ENCODE peak calls at places on chromosomes 3 and 15, in nine cellular contexts. T is tibial nerve, W is astrocyte, Y is psoas muscle, O is colonic mucosa, D is heart left ventricle, M is thoracic aorta, P is body of pancreas, S is vagina. F is an unnamed sample. For H3K4me1, the result is how much of the 10 kb centered on the place peaks cover.

GRCh38 chr3:129702934-129703712 is 96.6 kb upstream of the PLXND1 start:
- DNase-seq in O (no peak), P (no peak), Y (no peak), T (no peak), M (no peak), S (no peak), W (peak), D (no peak), F (no peak)

GRCh38 chr3:134029256-134029733 is 430 bp downstream of the SLCO2A1 start:
- DNase-seq in Y (no peak), P (no peak), O (peak), T (no peak), W (peak), D (no peak), M (no peak), S (no peak), F (peak)

GRCh38 chr3:155917781-155918180 is 47.3 kb downstream of the GMPS start:
- DNase-seq in O (no peak), T (no peak), M (no peak), Y (no peak), P (no peak), S (no peak), D (no peak), W (no peak), F (no peak)

GRCh38 chr3:85007195-85008094 is 48.7 kb downstream of the CADM2 start:
- DNase-seq in Y (no peak), M (no peak), W (no peak), T (no peak), S (no peak), O (no peak), D (no peak), P (peak), F (no peak)

GRCh38 chr3:9169951-9170850 is 79.2 kb downstream of the SRGAP3 start:
- DNase-seq in S (no peak), D (no peak), W (no peak), Y (no peak), O (no peak), M (no peak), T (no peak), P (no peak), F (no peak)

GRCh38 chr3:177551431-177551836 is 354.2 kb upstream of the TBL1XR1 start:
- DNase-seq in O (no peak), M (no peak), W (no peak), P (no peak), T (no peak), S (no peak), D (no peak), Y (no peak), F (no peak)

GRCh38 chr3:101842245-101842934 is 6.9 kb upstream of the NFKBIZ start:
- DNase-seq in M (no peak), W (peak), P (no peak), O (no peak), D (no peak), Y (no peak), T (no peak), S (no peak), F (no peak)

GRCh38 chr3:46922871-46923558 is 45.5 kb downstream of the PTH1R start:
- DNase-seq in W (no peak), P (peak), Y (no peak), M (no peak), T (no peak), S (no peak), D (no peak), O (no peak), F (no peak)

GRCh38 chr3:133408961-133409360 is 9.1 kb downstream of the BFSP2 start:
- DNase-seq in O (no peak), M (no peak), D (no peak), Y (no peak), W (peak), T (no peak), P (no peak), S (no peak), F (no peak)

GRCh38 chr3:150546226-150547044 is at the start of the genes EIF2A and SERP1:
- DNase-seq in Y (peak), M (peak), S (peak), O (peak), D (peak), P (peak), W (peak), T (peak), F (peak)

GRCh38 chr15:41746802-41747201 is 27.5 kb upstream of the MAPKBP1 start:
- DNase-seq in S (no peak), T (no peak), M (no peak), P (no peak), W (peak), O (no peak), Y (no peak), D (no peak), F (no peak)

GRCh38 chr3:150168694-150169093 is 198.0 kb upstream of the PFN2 start:
- DNase-seq in D (peak), M (no peak), P (peak), Y (peak), O (no peak), S (no peak), W (peak), T (peak), F (no peak)

GRCh38 chr3:37198996-37199395 is 24.6 kb upstream of the LRRFIP2 start:
- DNase-seq in D (no peak), P (no peak), Y (no peak), W (peak), S (no peak), T (no peak), O (no peak), M (no peak), F (no peak)

GRCh38 chr3:147977001-147977400 is 567.8 kb downstream of the ZIC1 start:
- DNase-seq in O (no peak), M (no peak), T (no peak), D (no peak), W (peak), P (no peak), S (no peak), Y (no peak), F (no peak)

GRCh38 chr15:70236306-70237103 is 138.8 kb upstream of the TLE3 start:
- DNase-seq in D (no peak), M (no peak), T (no peak), Y (no peak), O (no peak), S (no peak), W (peak), P (no peak), F (no peak)

GRCh38 chr15:98881526-98882517 is 125.8 kb downstream of the PGPEP1L start:
- DNase-seq in D (no peak), S (no peak), P (no peak), M (no peak), T (no peak), W (peak), Y (no peak), O (no peak), F (peak)

GRCh38 chr3:190120161-190121060 is at the start of gene P3H2:
- DNase-seq in D (peak), Y (peak), O (peak), T (peak), S (no peak), M (peak), P (peak), W (peak), F (peak)

GRCh38 chr15:100892013-100892355 is 12.4 kb downstream of the ALDH1A3 start:
- DNase-seq in P (no peak), O (no peak), D (no peak), W (no peak), Y (no peak), S (no peak), M (no peak), T (no peak), F (no peak)

GRCh38 chr3:172140499-172141391 is 101.4 kb downstream of the FNDC3B start:
- DNase-seq in D (no peak), P (peak), O (peak), Y (no peak), W (peak), M (no peak), S (no peak), T (peak), F (no peak)

GRCh38 chr3:122969585-122970453 is 57.7 kb downstream of the SEMA5B start:
- DNase-seq in T (peak), D (peak), S (no peak), W (peak), M (no peak), Y (no peak), O (no peak), P (no peak), F (no peak)

GRCh38 chr3:59726279-59726678 is 676.5 kb upstream of the CFAP20DC start:
- DNase-seq in W (no peak), T (no peak), O (no peak), D (no peak), S (no peak), Y (no peak), P (no peak), M (no peak), F (no peak)

GRCh38 chr3:12353796-12354505 is 65.1 kb downstream of the PPARG start:
- DNase-seq in W (no peak), D (no peak), M (no peak), O (no peak), T (peak), S (no peak), Y (no peak), P (no peak), F (no peak)

GRCh38 chr3:71469131-71469430 is 114.4 kb downstream of the FOXP1 start:
- DNase-seq in P (no peak), D (no peak), T (no peak), O (no peak), M (no peak), S (no peak), W (no peak), Y (no peak), F (no peak)

GRCh38 chr3:171874879-171875278 is 31.7 kb downstream of the TMEM212 start:
- DNase-seq in D (no peak), W (peak), M (no peak), O (no peak), S (no peak), Y (no peak), P (no peak), T (no peak), F (no peak)

GRCh38 chr15:91407237-91407889 is 307.3 kb downstream of the SV2B start:
- DNase-seq in S (no peak), D (peak), O (no peak), P (no peak), Y (no peak), T (no peak), M (no peak), W (peak), F (no peak)

GRCh38 chr3:157147099-157147803 is 12.7 kb downstream of the CCNL1 start:
- DNase-seq in W (no peak), S (no peak), T (no peak), D (no peak), Y (no peak), P (no peak), O (no peak), M (no peak), F (no peak)

GRCh38 chr3:55721716-55722484 is 234.8 kb upstream of the WNT5A start:
- DNase-seq in S (no peak), T (peak), O (peak), M (no peak), P (peak), Y (no peak), D (no peak), W (no peak), F (peak)

GRCh38 chr15:85753791-85754452 is 40.8 kb downstream of the KLHL25 start:
- DNase-seq in W (no peak), D (peak), M (no peak), O (no peak), T (no peak), Y (no peak), P (no peak), S (no peak), F (peak)

GRCh38 chr15:70159397-70160009 is 61.8 kb upstream of the TLE3 start:
- DNase-seq in Y (no peak), M (no peak), D (no peak), O (no peak), S (no peak), W (no peak), T (no peak), P (peak), F (no peak)

GRCh38 chr3:80355144-80355543 is 587.3 kb upstream of the ROBO1 start:
- DNase-seq in T (no peak), W (peak), Y (no peak), D (no peak), M (no peak), S (no peak), P (no peak), O (no peak), F (no peak)

GRCh38 chr15:40999190-40999589 is 45.9 kb downstream of the CHAC1 start:
- DNase-seq in Y (no peak), D (no peak), P (no peak), S (no peak), O (no peak), M (no peak), W (peak), T (no peak), F (no peak)

GRCh38 chr15:58865420-58865880 is 68.0 kb downstream of the SLTM start:
- DNase-seq in Y (no peak), W (no peak), M (no peak), T (no peak), S (no peak), O (peak), P (peak), D (no peak), F (peak)

GRCh38 chr3:10737785-10738184 is 78.2 kb upstream of the SLC6A11 start:
- DNase-seq in W (no peak), Y (no peak), S (no peak), D (no peak), M (no peak), O (no peak), T (no peak), P (no peak), F (no peak)

GRCh38 chr3:9810846-9811245 is 784 bp downstream of the TTLL3 start:
- DNase-seq in P (no peak), S (no peak), T (no peak), W (no peak), M (no peak), D (no peak), Y (no peak), O (no peak), F (no peak)

GRCh38 chr3:79618883-79619282 is 148.9 kb downstream of the ROBO1 start:
- DNase-seq in D (no peak), Y (no peak), M (no peak), O (no peak), S (no peak), W (no peak), T (no peak), P (no peak), F (no peak)

DNA sequence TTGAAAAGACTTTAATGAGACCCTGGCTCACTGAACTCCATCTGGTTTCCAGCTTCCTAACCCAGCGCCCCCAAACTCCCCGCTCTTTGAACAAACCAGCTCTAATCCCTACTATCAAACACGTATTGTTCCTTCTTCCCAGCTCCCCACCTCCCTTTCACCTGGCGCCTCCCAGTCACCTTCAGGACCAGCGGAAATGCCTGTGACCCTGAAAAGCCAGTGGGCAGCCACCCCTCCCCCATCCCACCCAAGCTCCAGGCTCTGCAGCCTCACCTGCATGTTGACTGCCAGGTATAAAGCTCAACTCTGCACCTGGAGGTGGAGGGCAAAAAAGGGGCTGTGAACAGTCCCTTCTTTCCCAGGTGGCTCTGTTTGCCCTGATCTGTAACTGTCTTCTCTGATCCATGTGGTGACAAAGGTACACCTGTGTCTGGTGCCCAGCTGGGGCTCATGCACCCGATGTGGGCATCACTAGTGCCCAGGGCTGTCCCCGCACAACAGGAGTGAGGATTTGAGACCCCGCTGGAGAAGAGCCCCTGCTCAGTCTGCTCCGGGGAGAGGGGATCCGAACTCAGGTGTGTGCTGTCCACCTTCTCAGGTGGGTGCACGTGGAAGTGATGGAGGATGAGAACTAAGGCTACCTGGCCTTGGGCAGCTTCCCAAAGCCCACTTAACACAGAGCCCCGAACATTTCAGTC is 129.0 kb downstream of the NSMCE3 start:
- DNase-seq in D (no peak), T (no peak), P (peak), O (no peak), S (no peak), W (no peak), M (no peak), Y (no peak), F (no peak)
- H3K4me3 ChIP-seq in D (no peak), T (no peak), P (no peak), O (no peak), S (no peak), W (no peak), M (no peak), Y (no peak), F (no peak)

GRCh38 chr3:67649681-67650080 is 4.7 kb downstream of the SUCLG2 start:
- DNase-seq in T (no peak), W (no peak), P (no peak), Y (no peak), S (no peak), M (no peak), O (no peak), D (no peak), F (no peak)
- H3K4me1 ChIP-seq in T (under half), W (under half), P (half or more), Y (under half), S (under half), M (under half), O (under half), D (under half), F (under half)

GRCh38 chr15:57217716-57218598 is 158.3 kb upstream of the CGNL1 start:
- DNase-seq in M (no peak), D (no peak), P (no peak), O (no peak), Y (no peak), W (peak), S (no peak), T (no peak), F (no peak)

GRCh38 chr15:57216288-57216687 is 160.0 kb upstream of the CGNL1 start:
- DNase-seq in T (no peak), Y (no peak), P (no peak), S (no peak), M (no peak), O (no peak), W (peak), D (no peak), F (no peak)

GRCh38 chr15:57215371-57215770 is 160.9 kb upstream of the CGNL1 start:
- DNase-seq in M (no peak), Y (no peak), D (no peak), S (no peak), P (no peak), O (no peak), W (no peak), T (no peak), F (no peak)

DNA sequence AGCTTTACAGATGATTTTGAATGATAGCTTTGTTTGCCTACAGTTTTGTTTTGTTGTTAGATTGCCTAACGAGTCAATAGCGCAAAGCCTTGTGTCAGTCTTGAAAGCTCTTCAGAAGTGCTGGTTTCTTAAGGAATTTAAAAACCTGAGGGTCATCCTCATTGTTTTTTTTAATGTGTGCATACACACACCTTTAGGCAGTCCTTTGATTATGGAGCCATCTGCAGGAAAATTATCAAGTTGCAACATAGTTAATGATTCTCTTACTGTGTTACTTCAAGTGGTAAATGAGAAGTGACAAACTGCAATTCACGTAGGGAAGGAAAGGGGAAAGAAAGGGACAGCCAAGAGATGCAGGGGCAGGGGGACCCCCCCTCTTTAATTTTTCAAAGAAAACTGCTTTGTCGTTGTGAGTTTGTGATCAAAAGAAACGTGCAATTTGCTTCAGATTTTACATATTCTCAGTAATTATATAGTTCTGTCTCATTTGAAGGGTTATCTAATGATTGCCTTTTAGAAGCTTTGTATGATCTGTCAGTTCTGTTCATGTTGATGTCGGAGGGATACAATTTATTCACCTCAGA is 162.4 kb upstream of the CGNL1 start:
- DNase-seq in Y (no peak), P (no peak), T (peak), D (no peak), W (peak), S (no peak), M (no peak), O (no peak), F (no peak)
- TF ChIP-seq CTCF in Y (peak), P (no peak), T (peak), D (peak), W (peak), S (peak), M (peak), O (peak), F (peak)

DNA sequence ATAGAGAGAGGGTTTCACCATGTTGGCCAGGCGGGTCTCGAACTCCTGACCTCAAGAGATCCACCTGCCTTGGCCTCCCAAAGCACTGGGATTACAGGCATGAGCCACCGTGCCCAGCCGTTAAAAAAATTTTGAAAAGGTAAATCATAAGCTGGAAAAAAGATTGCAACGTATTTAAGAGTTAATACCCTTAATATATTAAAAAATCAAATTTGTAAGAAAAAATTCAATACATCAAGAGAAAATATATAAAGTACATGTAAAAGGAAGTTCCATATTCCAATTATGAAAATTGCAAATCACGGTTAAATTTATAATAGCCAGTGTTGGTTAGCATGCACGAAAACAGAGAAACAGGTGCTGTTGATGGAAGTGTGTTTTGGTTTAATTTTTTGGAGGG is 2.3 kb upstream of the SACM1L start:
- DNase-seq in O (no peak), Y (no peak), S (no peak), M (no peak), W (no peak), P (no peak), T (no peak), D (no peak), F (no peak)
- H3K4me3 ChIP-seq in O (no peak), Y (no peak), S (no peak), M (no peak), W (no peak), P (no peak), T (no peak), D (no peak), F (no peak)

DNA sequence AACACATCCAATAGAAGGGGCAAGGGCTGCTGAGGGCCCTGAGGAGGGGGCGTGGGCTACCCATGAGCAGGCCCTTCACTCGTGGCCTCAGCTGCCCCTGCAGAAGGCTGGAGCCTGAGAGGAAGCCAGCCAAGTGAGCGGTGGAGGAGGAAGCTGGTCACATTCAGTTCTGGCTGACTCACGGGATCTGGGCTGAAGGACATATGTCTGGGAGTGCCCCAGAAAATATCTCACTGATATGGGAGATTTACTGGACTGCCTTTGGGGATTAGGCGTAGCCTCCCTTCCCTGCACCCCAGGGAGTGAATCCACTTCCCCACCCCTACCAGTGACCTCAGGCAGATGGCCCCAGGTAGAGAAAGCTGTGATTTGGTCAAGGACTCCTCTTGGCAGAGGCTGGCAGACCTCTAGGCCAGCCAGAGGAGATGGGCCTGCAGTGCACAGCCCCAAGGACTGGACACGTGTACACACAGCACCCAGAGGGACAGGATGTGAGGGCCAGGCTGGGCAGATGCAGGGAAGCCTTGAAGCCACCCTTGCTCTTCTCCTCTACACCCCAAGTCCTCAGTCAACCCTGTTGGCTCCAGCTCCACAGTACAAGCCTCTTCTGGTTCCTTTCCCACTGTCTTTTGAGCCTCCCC is 14.2 kb upstream of the ANKDD1A start:
- DNase-seq in S (no peak), T (no peak), D (peak), P (peak), Y (peak), O (no peak), W (peak), M (peak), F (peak)
- H3K4me1 ChIP-seq in S (half or more), T (half or more), D (half or more), P (under half), Y (under half), O (under half), W (under half), M (under half), F (under half)